ENCODE peak calls at places on chromosomes 5 and 9, in eight cellular contexts. One of them, this sample, is unnamed.

GRCh38 chr9:123450096-123450495 is 94.1 kb downstream of the CRB2 start:
- DNase-seq in T-helper 2 cell: no peak
- DNase-seq in NCI-H774: no peak
- DNase-seq in Caco-2: no peak
- DNase-seq in caudate nucleus: no peak
- DNase-seq in stimulated activated CD4-positive, alpha-beta T cell treated with anti-CD3 and anti-CD28 coated beads, Interleukin-4, amount 100 ng/mL, for 4 hours: no peak
- DNase-seq in HT1080: no peak
- DNase-seq in CD4-positive, alpha-beta memory T cell: no peak
- DNase-seq in this sample: no peak

GRCh38 chr5:35089688-35090314 is 42.1 kb upstream of the AGXT2 start:
- DNase-seq in T-helper 2 cell: peak; percentile 12
- DNase-seq in NCI-H774: peak; percentile 55
- DNase-seq in Caco-2: peak; percentile 76
- DNase-seq in caudate nucleus: peak; percentile 12
- DNase-seq in stimulated activated CD4-positive, alpha-beta T cell treated with anti-CD3 and anti-CD28 coated beads, Interleukin-4, amount 100 ng/mL, for 4 hours: peak; percentile 21
- DNase-seq in HT1080: peak; percentile 70
- DNase-seq in CD4-positive, alpha-beta memory T cell: peak; percentile 53
- DNase-seq in this sample: no peak

GRCh38 chr5:107063511-107063910 is 607.2 kb downstream of the EFNA5 start:
- DNase-seq in T-helper 2 cell: no peak
- DNase-seq in NCI-H774: no peak
- DNase-seq in Caco-2: no peak
- DNase-seq in caudate nucleus: no peak
- DNase-seq in stimulated activated CD4-positive, alpha-beta T cell treated with anti-CD3 and anti-CD28 coated beads, Interleukin-4, amount 100 ng/mL, for 4 hours: no peak
- DNase-seq in HT1080: peak; percentile 2
- DNase-seq in CD4-positive, alpha-beta memory T cell: no peak
- DNase-seq in this sample: no peak

GRCh38 chr5:8945972-8946371 is 599.9 kb downstream of the SEMA5A start:
- DNase-seq in T-helper 2 cell: no peak
- DNase-seq in NCI-H774: no peak
- DNase-seq in Caco-2: no peak
- DNase-seq in caudate nucleus: no peak
- DNase-seq in stimulated activated CD4-positive, alpha-beta T cell treated with anti-CD3 and anti-CD28 coated beads, Interleukin-4, amount 100 ng/mL, for 4 hours: no peak
- DNase-seq in HT1080: no peak
- DNase-seq in CD4-positive, alpha-beta memory T cell: no peak
- DNase-seq in this sample: no peak

GRCh38 chr9:129879103-129879699 is 43.9 kb downstream of the USP20 start:
- DNase-seq in T-helper 2 cell: no peak
- DNase-seq in NCI-H774: no peak
- DNase-seq in Caco-2: no peak
- DNase-seq in caudate nucleus: no peak
- DNase-seq in stimulated activated CD4-positive, alpha-beta T cell treated with anti-CD3 and anti-CD28 coated beads, Interleukin-4, amount 100 ng/mL, for 4 hours: no peak
- DNase-seq in HT1080: no peak
- DNase-seq in CD4-positive, alpha-beta memory T cell: no peak
- DNase-seq in this sample: peak; percentile 40

GRCh38 chr5:62256161-62257017 is 49.6 kb upstream of the KIF2A start:
- DNase-seq in T-helper 2 cell: peak; percentile 23
- DNase-seq in NCI-H774: no peak
- DNase-seq in Caco-2: no peak
- DNase-seq in caudate nucleus: no peak
- DNase-seq in stimulated activated CD4-positive, alpha-beta T cell treated with anti-CD3 and anti-CD28 coated beads, Interleukin-4, amount 100 ng/mL, for 4 hours: peak; percentile 1
- DNase-seq in HT1080: no peak
- DNase-seq in CD4-positive, alpha-beta memory T cell: peak; percentile 49
- DNase-seq in this sample: peak; percentile 24

GRCh38 chr9:91727316-91727861 is 222.6 kb downstream of the ROR2 start:
- DNase-seq in T-helper 2 cell: no peak
- DNase-seq in NCI-H774: peak; percentile 32
- DNase-seq in Caco-2: peak; percentile 55
- DNase-seq in caudate nucleus: no peak
- DNase-seq in stimulated activated CD4-positive, alpha-beta T cell treated with anti-CD3 and anti-CD28 coated beads, Interleukin-4, amount 100 ng/mL, for 4 hours: no peak
- DNase-seq in HT1080: peak; percentile 58
- DNase-seq in CD4-positive, alpha-beta memory T cell: peak; percentile 26
- DNase-seq in this sample: peak; percentile 32

GRCh38 chr9:6307551-6308096 is 20.6 kb upstream of the TPD52L3 start:
- DNase-seq in T-helper 2 cell: no peak
- DNase-seq in NCI-H774: no peak
- DNase-seq in Caco-2: no peak
- DNase-seq in caudate nucleus: no peak
- DNase-seq in stimulated activated CD4-positive, alpha-beta T cell treated with anti-CD3 and anti-CD28 coated beads, Interleukin-4, amount 100 ng/mL, for 4 hours: no peak
- DNase-seq in HT1080: no peak
- DNase-seq in CD4-positive, alpha-beta memory T cell: no peak
- DNase-seq in this sample: no peak

GRCh38 chr9:134437417-134438203 is 111.4 kb downstream of the RXRA start:
- DNase-seq in T-helper 2 cell: no peak
- DNase-seq in NCI-H774: no peak
- DNase-seq in Caco-2: no peak
- DNase-seq in caudate nucleus: no peak
- DNase-seq in stimulated activated CD4-positive, alpha-beta T cell treated with anti-CD3 and anti-CD28 coated beads, Interleukin-4, amount 100 ng/mL, for 4 hours: no peak
- DNase-seq in HT1080: no peak
- DNase-seq in CD4-positive, alpha-beta memory T cell: no peak
- DNase-seq in this sample: no peak